ENCODE peak calls at places on chromosomes 3 and 15, in four cellular contexts. One of them, this sample, is unnamed.

GRCh38 chr15:66936115-66936863 is 129.1 kb upstream of the SMAD3 start:
- DNase-seq in memory B cell: no peak
- DNase-seq in fibroblast of gingiva: peak
- DNase-seq in amygdala: no peak
- DNase-seq in this sample: no peak

GRCh38 chr3:134449277-134449676 is 36.5 kb downstream of the ANAPC13 start:
- DNase-seq in memory B cell: no peak
- DNase-seq in fibroblast of gingiva: peak
- DNase-seq in amygdala: peak
- DNase-seq in this sample: peak

GRCh38 chr3:29203846-29204245 is 77.0 kb upstream of the RBMS3 start:
- DNase-seq in memory B cell: no peak
- DNase-seq in fibroblast of gingiva: no peak
- DNase-seq in amygdala: no peak
- DNase-seq in this sample: no peak

GRCh38 chr3:133445111-133445510 is 45.3 kb downstream of the BFSP2 start:
- DNase-seq in memory B cell: no peak
- DNase-seq in fibroblast of gingiva: no peak
- DNase-seq in amygdala: no peak
- DNase-seq in this sample: no peak

GRCh38 chr15:23457890-23458289 is 10.8 kb upstream of the GOLGA6L2 start:
- DNase-seq in memory B cell: no peak
- DNase-seq in fibroblast of gingiva: no peak
- DNase-seq in amygdala: no peak
- DNase-seq in this sample: no peak

GRCh38 chr15:73237910-73238309 is 130.8 kb downstream of the HCN4 start:
- DNase-seq in memory B cell: no peak
- DNase-seq in fibroblast of gingiva: no peak
- DNase-seq in amygdala: no peak
- DNase-seq in this sample: no peak

GRCh38 chr3:4583441-4583840 is 90.3 kb downstream of the ITPR1 start:
- DNase-seq in memory B cell: no peak
- DNase-seq in fibroblast of gingiva: no peak
- DNase-seq in amygdala: no peak
- DNase-seq in this sample: no peak

GRCh38 chr15:99306694-99307338 is 55.5 kb downstream of the LRRC28 start:
- DNase-seq in memory B cell: no peak
- DNase-seq in fibroblast of gingiva: no peak
- DNase-seq in amygdala: no peak
- DNase-seq in this sample: no peak

GRCh38 chr3:187735837-187736236 is 9.4 kb downstream of the BCL6 start:
- DNase-seq in memory B cell: no peak
- DNase-seq in fibroblast of gingiva: peak
- DNase-seq in amygdala: no peak
- DNase-seq in this sample: no peak

GRCh38 chr3:42067324-42067723 is 23.8 kb upstream of the TRAK1 start:
- DNase-seq in memory B cell: peak
- DNase-seq in fibroblast of gingiva: peak
- DNase-seq in amygdala: no peak
- DNase-seq in this sample: no peak

GRCh38 chr15:77607111-77607893 is 25.4 kb downstream of the LINGO1 start:
- DNase-seq in memory B cell: no peak
- DNase-seq in fibroblast of gingiva: no peak
- DNase-seq in amygdala: no peak
- DNase-seq in this sample: peak

GRCh38 chr3:9316881-9317341 is 45.9 kb upstream of the THUMPD3 start:
- DNase-seq in memory B cell: no peak
- DNase-seq in fibroblast of gingiva: peak
- DNase-seq in amygdala: peak
- DNase-seq in this sample: peak

GRCh38 chr3:130950641-130951040 is 56.8 kb downstream of the ATP2C1 start:
- DNase-seq in memory B cell: no peak
- DNase-seq in fibroblast of gingiva: peak
- DNase-seq in amygdala: no peak
- DNase-seq in this sample: no peak

GRCh38 chr15:52709172-52709979 is 30.2 kb upstream of the ATOSA start:
- DNase-seq in memory B cell: peak
- DNase-seq in fibroblast of gingiva: no peak
- DNase-seq in amygdala: no peak
- DNase-seq in this sample: no peak

GRCh38 chr3:46464326-46465195 is at the start of gene LTF:
- DNase-seq in memory B cell: no peak
- DNase-seq in fibroblast of gingiva: no peak
- DNase-seq in amygdala: no peak
- DNase-seq in this sample: no peak

This sample was measured in nucleus accumbens.